ENCODE peak calls at places on chromosome 17, in eight cellular contexts. T is non-pigmented ciliary epithelial cell, Z is GDM1, V is activated T-cell treated with anti-CD3 and anti-CD28 coated beads for 24 hours, L is Panc1, B is GOT3, U is nucleus accumbens, I is GM23248. J is an unnamed sample.

GRCh38 chr17:8382052-8382879 is 727 bp downstream of the RPL26 start:
- DNase-seq in L (no peak), T (no peak), U (no peak), I (peak; percentile 42), Z (no peak), B (no peak), V (no peak), J (no peak)

GRCh38 chr17:45687594-45687993 is 96.5 kb upstream of the CRHR1 start:
- DNase-seq in T (no peak), V (no peak), I (no peak), Z (no peak), U (no peak), B (no peak), L (no peak), J (no peak)

GRCh38 chr17:82461827-82462524 is 3.4 kb downstream of the NARF start:
- DNase-seq in B (no peak), U (no peak), T (no peak), V (no peak), I (no peak), Z (no peak), L (no peak), J (no peak)

GRCh38 chr17:50055426-50056216 is at the start of gene ITGA3:
- DNase-seq in T (no peak), V (peak; percentile 48), Z (no peak), I (peak; percentile 96), L (no peak), U (peak; percentile 50), B (peak; percentile 49), J (peak; percentile 90)

GRCh38 chr17:34637041-34637547 is 57.7 kb downstream of the TMEM132E start:
- DNase-seq in V (no peak), Z (no peak), L (no peak), T (no peak), U (no peak), I (no peak), B (no peak), J (no peak)

GRCh38 chr17:56320443-56320842 is 167.2 kb downstream of the ANKFN1 start:
- DNase-seq in V (no peak), Z (no peak), B (no peak), I (no peak), L (no peak), T (no peak), U (no peak), J (peak; percentile 11)

GRCh38 chr17:64315032-64315490 is 52.0 kb upstream of the TEX2 start:
- DNase-seq in B (no peak), V (no peak), T (no peak), Z (no peak), L (no peak), U (peak; percentile 12), I (peak; percentile 64), J (no peak)

GRCh38 chr17:79852748-79853147 is 13.5 kb upstream of the CBX4 start:
- DNase-seq in I (peak; percentile 57), L (no peak), B (no peak), T (no peak), U (no peak), V (no peak), Z (no peak), J (no peak)

GRCh38 chr17:10844667-10845387 is 6.9 kb upstream of the PIRT start:
- DNase-seq in U (peak; percentile 25), V (peak; percentile 60), L (peak; percentile 43), Z (peak; percentile 45), I (peak; percentile 77), T (peak; percentile 1), B (peak; percentile 13), J (peak; percentile 82)

GRCh38 chr17:37239690-37240344 is 136.0 kb upstream of the C17orf78 start:
- DNase-seq in V (no peak), B (no peak), T (no peak), I (peak; percentile 52), Z (no peak), U (no peak), L (no peak), J (no peak)

GRCh38 chr17:4142107-4142900 is 526 bp downstream of the ZZEF1 start:
- DNase-seq in I (peak; percentile 78), L (no peak), Z (no peak), T (no peak), V (peak; percentile 3), U (no peak), B (no peak), J (peak; percentile 37)

GRCh38 chr17:38897671-38898290 is 27.6 kb upstream of the LASP1NB start:
- DNase-seq in Z (no peak), T (no peak), U (no peak), L (no peak), B (no peak), I (no peak), V (no peak), J (no peak)

GRCh38 chr17:17119533-17119932 is 77.3 kb downstream of the MPRIP start:
- DNase-seq in L (no peak), Z (no peak), U (no peak), B (no peak), V (peak; percentile 48), I (peak; percentile 74), T (no peak), J (no peak)

GRCh38 chr17:927611-928461 is 51.7 kb downstream of the NXN start:
- DNase-seq in V (no peak), T (peak; percentile 84), B (no peak), L (peak; percentile 85), I (peak; percentile 94), U (no peak), Z (no peak), J (no peak)

GRCh38 chr17:19398301-19399181 is 11.6 kb upstream of the MFAP4 start:
- DNase-seq in L (no peak), T (no peak), I (peak; percentile 41), B (no peak), Z (no peak), U (no peak), V (no peak), J (no peak)

GRCh38 chr17:57572062-57572461 is 173.0 kb downstream of the CCDC182 start:
- DNase-seq in Z (no peak), T (no peak), V (no peak), B (no peak), U (no peak), I (no peak), L (no peak), J (no peak)

GRCh38 chr17:17044846-17045561 is 2.7 kb downstream of the MPRIP start:
- DNase-seq in V (no peak), L (no peak), T (no peak), Z (peak; percentile 83), U (no peak), B (no peak), I (peak; percentile 76), J (peak; percentile 23)

GRCh38 chr17:42944211-42944610 is 20.0 kb downstream of the AARSD1 start:
- DNase-seq in U (no peak), B (no peak), I (peak; percentile 43), L (no peak), Z (no peak), T (no peak), V (no peak), J (no peak)

GRCh38 chr17:80108321-80108971 is 7.1 kb downstream of the GAA start:
- DNase-seq in V (no peak), I (no peak), B (no peak), Z (no peak), U (no peak), T (no peak), L (no peak), J (peak; percentile 7)

GRCh38 chr17:50426472-50426782 is 409 bp downstream of the ACSF2 start:
- DNase-seq in T (no peak), V (no peak), L (no peak), U (no peak), I (no peak), B (no peak), Z (no peak), J (no peak)

GRCh38 chr17:18190629-18191028 is 7.0 kb downstream of the ALKBH5 start:
- DNase-seq in L (no peak), V (no peak), I (peak; percentile 36), U (no peak), B (no peak), Z (no peak), T (no peak), J (no peak)

GRCh38 chr17:62126292-62126691 is 61.2 kb upstream of the MED13 start:
- DNase-seq in B (no peak), U (no peak), L (no peak), Z (no peak), I (no peak), V (no peak), T (no peak), J (no peak)

GRCh38 chr17:81019563-81020442 is 15.1 kb upstream of the BAIAP2 start:
- DNase-seq in T (no peak), I (no peak), V (no peak), B (no peak), L (no peak), U (no peak), Z (no peak), J (no peak)

GRCh38 chr17:66984730-66985129 is 20.2 kb downstream of the CACNG4 start:
- DNase-seq in B (no peak), Z (no peak), V (no peak), U (no peak), L (no peak), T (no peak), I (no peak), J (no peak)

GRCh38 chr17:7634384-7634783 is 4.4 kb downstream of the SHBG start:
- DNase-seq in T (no peak), I (peak; percentile 54), B (no peak), Z (no peak), V (no peak), L (no peak), U (peak; percentile 27), J (peak; percentile 85)

GRCh38 chr17:21676281-21677111 is 15.8 kb upstream of the KCNJ18 start:
- DNase-seq in U (no peak), I (no peak), Z (no peak), B (no peak), V (no peak), L (no peak), T (no peak), J (no peak)

GRCh38 chr17:62109378-62109902 is 44.4 kb upstream of the MED13 start:
- DNase-seq in B (no peak), V (peak; percentile 35), I (peak; percentile 85), Z (peak; percentile 63), U (no peak), T (peak; percentile 55), L (peak; percentile 82), J (peak; percentile 85)

GRCh38 chr17:4498461-4499397 is at the start of gene SPNS2:
- DNase-seq in I (peak; percentile 76), L (no peak), T (no peak), U (peak; percentile 74), B (no peak), Z (peak; percentile 85), V (peak; percentile 54), J (peak; percentile 77)

GRCh38 chr17:28937044-28937729 is 14.1 kb downstream of the PHF12 start:
- DNase-seq in Z (no peak), V (no peak), B (no peak), U (peak; percentile 33), T (no peak), I (peak; percentile 85), L (no peak), J (no peak)

GRCh38 chr17:34163681-34164080 is 91.4 kb upstream of the CCL2 start:
- DNase-seq in L (no peak), T (no peak), B (no peak), V (no peak), U (no peak), Z (no peak), I (peak; percentile 36), J (peak; percentile 44)

GRCh38 chr17:75827291-75828050 is 16.7 kb downstream of the UNC13D start:
- DNase-seq in Z (no peak), I (peak; percentile 73), B (no peak), U (peak; percentile 60), V (peak; percentile 51), L (no peak), T (no peak), J (peak; percentile 91)

GRCh38 chr17:33302394-33302793 is 9.3 kb upstream of the ASIC2 start:
- DNase-seq in I (no peak), U (no peak), B (no peak), L (no peak), Z (no peak), T (no peak), V (no peak), J (no peak)

GRCh38 chr17:44387773-44388172 is 1.7 kb downstream of the ITGA2B start:
- DNase-seq in Z (no peak), I (no peak), U (no peak), V (no peak), B (no peak), T (no peak), L (no peak), J (no peak)

GRCh38 chr17:37702605-37703004 is 42.3 kb downstream of the HNF1B start:
- DNase-seq in T (peak; percentile 23), L (no peak), B (no peak), V (no peak), Z (no peak), U (no peak), I (peak; percentile 74), J (no peak)